ENCODE peak calls at places on chromosomes 3 and 15, in six cellular contexts. One of them, this sample, is unnamed.

GRCh38 chr3:127427169-127427655 is 139.4 kb upstream of the PRR20G start:
- DNase-seq in IMR-90: no peak
- DNase-seq in trophoblast cell: no peak
- DNase-seq in H1: peak; percentile 41
- DNase-seq in mesendoderm: no peak
- DNase-seq in neuronal stem cell: no peak
- DNase-seq in this sample: no peak

GRCh38 chr3:24680214-24680967 is 185.7 kb upstream of the THRB start:
- DNase-seq in IMR-90: no peak
- DNase-seq in H1: peak; percentile 96
- DNase-seq in mesendoderm: peak; percentile 72
- DNase-seq in neuronal stem cell: peak; percentile 59
- DNase-seq in trophoblast cell: peak; percentile 92
- DNase-seq in this sample: peak; percentile 58

GRCh38 chr15:96264351-96264798 is 66.1 kb upstream of the NR2F2 start:
- DNase-seq in H1: no peak
- DNase-seq in IMR-90: no peak
- DNase-seq in neuronal stem cell: no peak
- DNase-seq in trophoblast cell: peak; percentile 60
- DNase-seq in mesendoderm: no peak
- DNase-seq in this sample: no peak

GRCh38 chr3:79906106-79906505 is 138.3 kb upstream of the ROBO1 start:
- DNase-seq in mesendoderm: no peak
- DNase-seq in trophoblast cell: peak; percentile 83
- DNase-seq in neuronal stem cell: no peak
- DNase-seq in IMR-90: no peak
- DNase-seq in H1: no peak
- DNase-seq in this sample: no peak

GRCh38 chr3:112632596-112632995 is 8.3 kb downstream of the CCDC80 start:
- DNase-seq in mesendoderm: no peak
- DNase-seq in H1: peak; percentile 49
- DNase-seq in trophoblast cell: no peak
- DNase-seq in neuronal stem cell: no peak
- DNase-seq in IMR-90: peak; percentile 41
- DNase-seq in this sample: no peak

GRCh38 chr3:88057650-88058321 is 1.0 kb downstream of the CGGBP1 start:
- DNase-seq in IMR-90: peak; percentile 20
- DNase-seq in neuronal stem cell: peak; percentile 2
- DNase-seq in H1: no peak
- DNase-seq in trophoblast cell: peak; percentile 5
- DNase-seq in mesendoderm: peak; percentile 36
- DNase-seq in this sample: peak; percentile 57

GRCh38 chr3:69212411-69213160 is 90.2 kb upstream of the LMOD3 start:
- DNase-seq in H1: no peak
- DNase-seq in IMR-90: peak; percentile 62
- DNase-seq in neuronal stem cell: no peak
- DNase-seq in trophoblast cell: peak; percentile 71
- DNase-seq in mesendoderm: no peak
- DNase-seq in this sample: peak; percentile 88

GRCh38 chr3:20136231-20136630 is 49.8 kb downstream of the SGO1 start:
- DNase-seq in mesendoderm: no peak
- DNase-seq in H1: no peak
- DNase-seq in neuronal stem cell: no peak
- DNase-seq in IMR-90: peak; percentile 12
- DNase-seq in trophoblast cell: peak; percentile 3
- DNase-seq in this sample: no peak

GRCh38 chr15:35481992-35482391 is 64.0 kb downstream of the DPH6 start:
- DNase-seq in H1: no peak
- DNase-seq in IMR-90: peak; percentile 79
- DNase-seq in mesendoderm: peak; percentile 87
- DNase-seq in neuronal stem cell: no peak
- DNase-seq in trophoblast cell: peak; percentile 99
- DNase-seq in this sample: peak; percentile 56

GRCh38 chr15:50176869-50177268 is 5.1 kb upstream of the SLC27A2 start:
- DNase-seq in trophoblast cell: no peak
- DNase-seq in mesendoderm: no peak
- DNase-seq in H1: no peak
- DNase-seq in IMR-90: peak; percentile 22
- DNase-seq in neuronal stem cell: no peak
- DNase-seq in this sample: no peak

GRCh38 chr15:101305820-101306255 is 10.8 kb upstream of the SNRPA1 start:
- DNase-seq in neuronal stem cell: no peak
- DNase-seq in mesendoderm: no peak
- DNase-seq in H1: peak; percentile 39
- DNase-seq in trophoblast cell: no peak
- DNase-seq in IMR-90: no peak
- DNase-seq in this sample: no peak

GRCh38 chr3:17009831-17010230 is 125.1 kb downstream of the PLCL2 start:
- DNase-seq in neuronal stem cell: no peak
- DNase-seq in IMR-90: no peak
- DNase-seq in trophoblast cell: no peak
- DNase-seq in mesendoderm: no peak
- DNase-seq in H1: no peak
- DNase-seq in this sample: no peak

GRCh38 chr3:115922681-115923347 is 299.5 kb downstream of the GAP43 start:
- DNase-seq in trophoblast cell: peak; percentile 29
- DNase-seq in mesendoderm: peak; percentile 70
- DNase-seq in neuronal stem cell: no peak
- DNase-seq in IMR-90: peak; percentile 62
- DNase-seq in H1: peak; percentile 64
- DNase-seq in this sample: peak; percentile 46

GRCh38 chr3:45929042-45929679 is 14.1 kb upstream of the CXCR6 start:
- DNase-seq in neuronal stem cell: no peak
- DNase-seq in trophoblast cell: peak; percentile 50
- DNase-seq in mesendoderm: peak; percentile 38
- DNase-seq in IMR-90: peak; percentile 26
- DNase-seq in H1: peak; percentile 74
- DNase-seq in this sample: peak; percentile 52

GRCh38 chr3:182124716-182125115 is 413.0 kb downstream of the SOX2 start:
- DNase-seq in neuronal stem cell: no peak
- DNase-seq in trophoblast cell: no peak
- DNase-seq in mesendoderm: no peak
- DNase-seq in H1: no peak
- DNase-seq in IMR-90: no peak
- DNase-seq in this sample: no peak

GRCh38 chr3:33074217-33075067 is 22.5 kb downstream of the GLB1 start:
- DNase-seq in mesendoderm: peak; percentile 83
- DNase-seq in neuronal stem cell: peak; percentile 56
- DNase-seq in H1: peak; percentile 76
- DNase-seq in IMR-90: peak; percentile 72
- DNase-seq in trophoblast cell: peak; percentile 71
- DNase-seq in this sample: peak; percentile 68

GRCh38 chr3:3015472-3016089 is 94.6 kb downstream of the IL5RA start:
- DNase-seq in mesendoderm: peak; percentile 59
- DNase-seq in IMR-90: peak; percentile 23
- DNase-seq in H1: no peak
- DNase-seq in neuronal stem cell: peak; percentile 40
- DNase-seq in trophoblast cell: peak; percentile 56
- DNase-seq in this sample: peak; percentile 63

GRCh38 chr3:184524981-184525336 is 36.6 kb upstream of the EPHB3 start:
- DNase-seq in trophoblast cell: no peak
- DNase-seq in IMR-90: no peak
- DNase-seq in neuronal stem cell: no peak
- DNase-seq in H1: no peak
- DNase-seq in mesendoderm: peak; percentile 59
- DNase-seq in this sample: no peak

GRCh38 chr3:105707009-105707408 is 161.8 kb downstream of the CBLB start:
- DNase-seq in mesendoderm: no peak
- DNase-seq in trophoblast cell: no peak
- DNase-seq in IMR-90: no peak
- DNase-seq in neuronal stem cell: no peak
- DNase-seq in H1: no peak
- DNase-seq in this sample: no peak

GRCh38 chr15:63381301-63382192 is at the start of gene CA12:
- DNase-seq in mesendoderm: peak; percentile 63
- DNase-seq in H1: peak; percentile 74
- DNase-seq in neuronal stem cell: peak; percentile 38
- DNase-seq in trophoblast cell: peak; percentile 71
- DNase-seq in IMR-90: peak; percentile 55
- DNase-seq in this sample: peak; percentile 47

GRCh38 chr3:132135628-132136333 is 101.0 kb upstream of the CPNE4 start:
- DNase-seq in H1: no peak
- DNase-seq in mesendoderm: peak; percentile 96
- DNase-seq in neuronal stem cell: peak; percentile 14
- DNase-seq in trophoblast cell: peak; percentile 82
- DNase-seq in IMR-90: peak; percentile 99
- DNase-seq in this sample: peak; percentile 84

GRCh38 chr3:165837058-165837525 is at the start of gene BCHE:
- DNase-seq in mesendoderm: peak; percentile 61
- DNase-seq in IMR-90: peak; percentile 30
- DNase-seq in H1: no peak
- DNase-seq in trophoblast cell: no peak
- DNase-seq in neuronal stem cell: peak; percentile 30
- DNase-seq in this sample: peak; percentile 76

GRCh38 chr15:101020945-101021344 is 101.8 kb downstream of the LRRK1 start:
- DNase-seq in H1: no peak
- DNase-seq in mesendoderm: no peak
- DNase-seq in IMR-90: no peak
- DNase-seq in neuronal stem cell: no peak
- DNase-seq in trophoblast cell: no peak
- DNase-seq in this sample: no peak

GRCh38 chr3:52752045-52752660 is 18.6 kb downstream of the NEK4 start:
- DNase-seq in trophoblast cell: no peak
- DNase-seq in mesendoderm: no peak
- DNase-seq in H1: no peak
- DNase-seq in neuronal stem cell: no peak
- DNase-seq in IMR-90: peak; percentile 54
- DNase-seq in this sample: peak; percentile 41

GRCh38 chr3:144295619-144296018 is 324.0 kb downstream of the DIPK2A start:
- DNase-seq in IMR-90: no peak
- DNase-seq in neuronal stem cell: no peak
- DNase-seq in H1: no peak
- DNase-seq in trophoblast cell: peak; percentile 2
- DNase-seq in mesendoderm: no peak
- DNase-seq in this sample: no peak

GRCh38 chr3:186783731-186784515 is 546 bp downstream of the EIF4A2 start:
- DNase-seq in IMR-90: peak; percentile 64
- DNase-seq in mesendoderm: peak; percentile 83
- DNase-seq in trophoblast cell: peak; percentile 81
- DNase-seq in H1: peak; percentile 66
- DNase-seq in neuronal stem cell: peak; percentile 70
- DNase-seq in this sample: peak; percentile 82

GRCh38 chr3:133535971-133536634 is 37.4 kb upstream of the CDV3 start:
- DNase-seq in H1: no peak
- DNase-seq in trophoblast cell: no peak
- DNase-seq in mesendoderm: no peak
- DNase-seq in IMR-90: peak; percentile 98
- DNase-seq in neuronal stem cell: no peak
- DNase-seq in this sample: peak; percentile 91

GRCh38 chr15:94524565-94524964 is 293.2 kb downstream of the MCTP2 start:
- DNase-seq in H1: no peak
- DNase-seq in trophoblast cell: no peak
- DNase-seq in neuronal stem cell: no peak
- DNase-seq in IMR-90: no peak
- DNase-seq in mesendoderm: peak; percentile 17
- DNase-seq in this sample: no peak

GRCh38 chr3:107431298-107432012 is 54.2 kb downstream of the CCDC54 start:
- DNase-seq in trophoblast cell: peak; percentile 72
- DNase-seq in IMR-90: peak; percentile 50
- DNase-seq in mesendoderm: peak; percentile 96
- DNase-seq in H1: peak; percentile 83
- DNase-seq in neuronal stem cell: peak; percentile 43
- DNase-seq in this sample: peak; percentile 80
- H3K18ac ChIP-seq in trophoblast cell: peak overlapping the region; percentile 97
- H3K18ac ChIP-seq in IMR-90: peak overlapping the region; percentile 47
- H3K18ac ChIP-seq in mesendoderm: peak overlapping the region; percentile 85
- H3K18ac ChIP-seq in H1: peak overlapping the region; percentile 81
- H3K18ac ChIP-seq in neuronal stem cell: peak overlapping the region; percentile 95
- H3K18ac ChIP-seq in this sample: peak overlapping the region; percentile 96

DNA sequence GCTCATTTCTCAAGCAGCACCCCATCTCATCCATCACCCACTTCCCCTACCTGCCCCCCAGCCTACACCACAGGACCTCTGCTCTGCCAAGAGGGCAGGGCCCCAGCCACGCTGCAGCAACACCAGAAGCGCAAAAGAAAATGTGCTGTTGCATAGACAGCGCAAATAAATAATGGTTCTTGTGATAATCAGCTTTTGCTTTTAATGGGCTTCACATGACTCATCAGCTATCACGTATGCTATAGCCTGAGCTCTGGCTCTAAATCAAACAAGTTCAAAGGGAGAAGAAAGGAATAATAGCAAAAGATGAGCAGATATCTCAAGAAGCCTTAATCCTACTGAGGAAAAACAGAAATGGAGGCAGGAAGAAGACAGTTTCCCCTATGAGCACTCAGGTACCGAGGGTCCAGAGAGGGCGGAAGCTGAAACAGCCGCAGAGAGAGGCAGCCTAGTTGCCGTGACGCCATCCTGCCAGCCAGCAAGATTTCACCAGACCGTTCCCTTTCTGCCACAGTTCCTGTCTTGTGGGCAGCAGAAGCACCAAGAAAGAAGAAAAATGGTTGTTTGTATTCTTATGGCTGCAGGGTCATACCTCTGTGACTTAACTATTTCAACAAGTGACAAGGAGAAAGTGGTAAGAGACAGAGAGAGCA is 22.1 kb downstream of the RAB27A start:
- DNase-seq in IMR-90: peak; percentile 74
- DNase-seq in H1: no peak
- DNase-seq in mesendoderm: no peak
- DNase-seq in trophoblast cell: peak; percentile 4
- DNase-seq in neuronal stem cell: no peak
- DNase-seq in this sample: peak; percentile 91
- H3K4me2 ChIP-seq in IMR-90: peak overlapping the region; percentile 97
- H3K4me2 ChIP-seq in H1: no peak overlapping the region
- H3K4me2 ChIP-seq in mesendoderm: no peak overlapping the region
- H3K4me2 ChIP-seq in trophoblast cell: no peak overlapping the region
- H3K4me2 ChIP-seq in neuronal stem cell: no peak overlapping the region
- H3K4me2 ChIP-seq in this sample: no peak overlapping the region

GRCh38 chr3:94062513-94063404 is at the start of the genes DHFR2 and NSUN3:
- DNase-seq in neuronal stem cell: peak; percentile 95
- DNase-seq in H1: peak; percentile 83
- DNase-seq in trophoblast cell: peak; percentile 99
- DNase-seq in IMR-90: peak; percentile 98
- DNase-seq in mesendoderm: peak; percentile 99
- DNase-seq in this sample: peak; percentile 99

GRCh38 chr3:94066829-94067470 is 4.1 kb downstream of the NSUN3 start:
- DNase-seq in H1: no peak
- DNase-seq in neuronal stem cell: no peak
- DNase-seq in IMR-90: no peak
- DNase-seq in trophoblast cell: no peak
- DNase-seq in mesendoderm: peak; percentile 94
- DNase-seq in this sample: no peak

GRCh38 chr3:94065819-94066218 is 3.0 kb downstream of the NSUN3 start:
- DNase-seq in H1: no peak
- DNase-seq in mesendoderm: no peak
- DNase-seq in IMR-90: no peak
- DNase-seq in neuronal stem cell: no peak
- DNase-seq in trophoblast cell: no peak
- DNase-seq in this sample: no peak

GRCh38 chr3:94063497-94064119 is 747 bp downstream of the NSUN3 start:
- DNase-seq in H1: no peak
- DNase-seq in neuronal stem cell: no peak
- DNase-seq in IMR-90: peak; percentile 6
- DNase-seq in mesendoderm: no peak
- DNase-seq in trophoblast cell: no peak
- DNase-seq in this sample: no peak

GRCh38 chr3:94064243-94064642 is 1.4 kb downstream of the NSUN3 start:
- DNase-seq in trophoblast cell: no peak
- DNase-seq in neuronal stem cell: no peak
- DNase-seq in IMR-90: no peak
- DNase-seq in H1: no peak
- DNase-seq in mesendoderm: no peak
- DNase-seq in this sample: no peak
- H3K4me3 ChIP-seq in trophoblast cell: no peak overlapping the region
- H3K4me3 ChIP-seq in neuronal stem cell: no peak overlapping the region
- H3K4me3 ChIP-seq in IMR-90: no peak overlapping the region
- H3K4me3 ChIP-seq in H1: no peak overlapping the region
- H3K4me3 ChIP-seq in mesendoderm: no peak overlapping the region
- H3K4me3 ChIP-seq in this sample: no peak overlapping the region

GRCh38 chr3:126267976-126268615 is 87.7 kb upstream of the ALDH1L1 start:
- DNase-seq in neuronal stem cell: no peak
- DNase-seq in trophoblast cell: no peak
- DNase-seq in IMR-90: no peak
- DNase-seq in mesendoderm: no peak
- DNase-seq in H1: no peak
- DNase-seq in this sample: no peak
- H3K18ac ChIP-seq in neuronal stem cell: peak overlapping the region; percentile 90
- H3K18ac ChIP-seq in trophoblast cell: peak overlapping the region; percentile 45
- H3K18ac ChIP-seq in IMR-90: peak overlapping the region; percentile 56
- H3K18ac ChIP-seq in mesendoderm: no peak overlapping the region
- H3K18ac ChIP-seq in H1: peak overlapping the region; percentile 83
- H3K18ac ChIP-seq in this sample: peak overlapping the region; percentile 73